ENCODE peak calls at places on chromosomes 16 and 17, in seven cellular contexts. G, X, B, W, Z, A and J are unnamed samples.
A peak's percentile ranks its signal among the peaks of the same experiment; 100 is the strongest.

GRCh38 chr16:85451646-85452363 is 161.3 kb upstream of the GSE1 start:
- DNase-seq in G (no peak), X (no peak), B (no peak), W (peak; percentile 2), Z (no peak), A (no peak), J (no peak)

GRCh38 chr16:15052747-15053476 is 3.0 kb downstream of the NTAN1 start:
- DNase-seq in G (peak; percentile 9), X (no peak), B (no peak), W (no peak), Z (no peak), A (no peak), J (no peak)

GRCh38 chr16:85935957-85936760 is 37.2 kb downstream of the IRF8 start:
- DNase-seq in G (peak; percentile 62), X (no peak), B (no peak), W (peak; percentile 76), Z (peak; percentile 59), A (no peak), J (no peak)

GRCh38 chr16:11639925-11640899 is 28.0 kb upstream of the SNN start:
- DNase-seq in G (peak; percentile 93), X (peak; percentile 54), B (peak; percentile 100), W (no peak), Z (no peak), A (peak; percentile 99), J (peak; percentile 83)

GRCh38 chr17:2815781-2816185 is 19.5 kb downstream of the RAP1GAP2 start:
- DNase-seq in G (no peak), X (no peak), B (no peak), W (no peak), Z (no peak), A (peak; percentile 62), J (no peak)

GRCh38 chr16:51641191-51641765 is 490.2 kb upstream of the SALL1 start:
- DNase-seq in G (no peak), X (no peak), B (peak; percentile 66), W (no peak), Z (no peak), A (no peak), J (no peak)

GRCh38 chr16:8866118-8866883 is 2.5 kb downstream of the CARHSP1 start:
- DNase-seq in G (no peak), X (peak; percentile 41), B (no peak), W (no peak), Z (no peak), A (no peak), J (no peak)

GRCh38 chr17:42783062-42783777 is 2.8 kb downstream of the WNK4 start:
- DNase-seq in G (peak; percentile 96), X (no peak), B (peak; percentile 76), W (no peak), Z (no peak), A (peak; percentile 52), J (no peak)

GRCh38 chr16:22321340-22322001 is 24.3 kb downstream of the POLR3E start:
- DNase-seq in G (peak; percentile 83), X (no peak), B (peak; percentile 19), W (peak; percentile 38), Z (peak; percentile 43), A (peak; percentile 59), J (peak; percentile 24)

GRCh38 chr16:86874141-86874540 is 295.8 kb downstream of the FOXL1 start:
- DNase-seq in G (peak; percentile 23), X (no peak), B (peak; percentile 8), W (no peak), Z (peak; percentile 5), A (no peak), J (no peak)